ENCODE peak calls at places on chromosome X, in seven cellular contexts. X is cardiac muscle cell, W is lower lobe of right lung, V is psoas muscle, Q is hepatocyte, J is astrocyte, L is K562. E is an unnamed sample. For H3K4me1 and H3K36me3, the result is how much of the 10 kb centered on the place peaks cover.

GRCh38 chrX:115949900-115950822 is 220.4 kb upstream of the AGTR2 start:
- DNase-seq in L (no peak), W (no peak), J (no peak), X (no peak), Q (no peak), V (peak), E (peak)

GRCh38 chrX:134374294-134374693 is 85.7 kb upstream of the HPRT1 start:
- DNase-seq in Q (no peak), J (peak), X (peak), V (no peak), W (no peak), L (no peak), E (no peak)

GRCh38 chrX:1581132-1581531 is 10.3 kb upstream of the AKAP17A start:
- DNase-seq in J (no peak), L (peak), V (no peak), Q (no peak), X (peak), W (no peak), E (peak)

GRCh38 chrX:53288173-53288572 is 6.8 kb upstream of the IQSEC2 start:
- DNase-seq in L (peak), X (peak), Q (no peak), J (no peak), W (peak), V (peak), E (peak)

GRCh38 chrX:154526901-154527675 is 11.1 kb upstream of the FAM3A start:
- DNase-seq in J (peak), X (peak), V (peak), L (peak), Q (peak), W (peak), E (peak)

GRCh38 chrX:105567046-105567445 is 255.3 kb upstream of the NRK start:
- DNase-seq in J (no peak), Q (no peak), L (no peak), V (no peak), W (no peak), X (no peak), E (no peak)

GRCh38 chrX:17542123-17542522 is 167.1 kb downstream of the NHS start:
- DNase-seq in Q (no peak), L (no peak), V (no peak), X (no peak), W (no peak), J (no peak), E (no peak)

GRCh38 chrX:29187264-29187663 is 600.0 kb downstream of the IL1RAPL1 start:
- DNase-seq in W (no peak), X (no peak), J (no peak), L (no peak), V (no peak), Q (no peak), E (no peak)

GRCh38 chrX:30864383-30864785 is 24.7 kb downstream of the TAB3 start:
- DNase-seq in V (no peak), X (peak), J (no peak), Q (no peak), L (no peak), W (no peak), E (no peak)

GRCh38 chrX:154046262-154046771 is 26.6 kb upstream of the IRAK1 start:
- DNase-seq in J (peak), W (no peak), X (peak), V (no peak), Q (peak), L (no peak), E (peak)

GRCh38 chrX:82775426-82775825 is 732.7 kb upstream of the POU3F4 start:
- DNase-seq in V (no peak), L (no peak), W (no peak), X (no peak), J (no peak), Q (no peak), E (no peak)

GRCh38 chrX:68631331-68631730 is 16.1 kb upstream of the STARD8 start:
- DNase-seq in V (no peak), J (no peak), W (no peak), Q (no peak), X (no peak), L (no peak), E (no peak)

GRCh38 chrX:135596495-135596894 is 76.0 kb downstream of the INTS6L start:
- DNase-seq in X (peak), Q (peak), J (no peak), V (no peak), W (peak), L (peak), E (peak)

GRCh38 chrX:18970465-18970864 is 13.4 kb downstream of the PHKA2 start:
- DNase-seq in W (no peak), V (no peak), Q (no peak), X (no peak), L (no peak), J (no peak), E (no peak)

GRCh38 chrX:85140963-85141362 is 102.6 kb downstream of the SATL1 start:
- DNase-seq in L (no peak), Q (no peak), W (no peak), V (no peak), J (no peak), X (no peak), E (no peak)

GRCh38 chrX:28997716-28998115 is 410.5 kb downstream of the IL1RAPL1 start:
- DNase-seq in L (no peak), J (peak), X (peak), W (no peak), Q (no peak), V (no peak), E (no peak)

GRCh38 chrX:143571521-143571920 is 54.2 kb upstream of the SPANXN3 start:
- DNase-seq in Q (no peak), X (peak), L (no peak), J (no peak), V (no peak), W (no peak), E (no peak)

GRCh38 chrX:72620550-72621145 is 48.0 kb upstream of the HDAC8 start:
- DNase-seq in W (peak), J (peak), Q (peak), V (peak), L (peak), X (peak), E (no peak)

GRCh38 chrX:153179131-153179530 is at the start of gene MAGEA1:
- DNase-seq in J (no peak), V (no peak), Q (no peak), W (no peak), L (peak), X (no peak), E (no peak)

GRCh38 chrX:109902665-109903064 is 100.2 kb upstream of the TMEM164 start:
- DNase-seq in L (no peak), V (no peak), X (peak), Q (no peak), W (no peak), J (peak), E (no peak)

GRCh38 chrX:119981286-119982070 is 37.9 kb upstream of the NKAP start:
- DNase-seq in V (no peak), W (no peak), Q (peak), L (peak), X (peak), J (no peak), E (peak)

GRCh38 chrX:109826954-109827708 is 94.1 kb upstream of the ACSL4 start:
- DNase-seq in W (no peak), L (no peak), J (peak), V (no peak), X (peak), Q (peak), E (no peak)

GRCh38 chrX:50770702-50771101 is 43.3 kb downstream of the SHROOM4 start:
- DNase-seq in X (peak), L (no peak), Q (peak), V (no peak), W (peak), J (peak), E (no peak)

GRCh38 chrX:132086717-132087116 is 41.1 kb downstream of the FRMD7 start:
- DNase-seq in V (no peak), L (no peak), X (no peak), J (peak), W (no peak), Q (no peak), E (no peak)

GRCh38 chrX:41468647-41469323 is 21.6 kb downstream of the NYX start:
- DNase-seq in X (peak), W (no peak), V (peak), Q (no peak), J (peak), L (no peak), E (no peak)

GRCh38 chrX:31099536-31100090 is 27.8 kb upstream of the FTHL17 start:
- DNase-seq in X (no peak), Q (no peak), V (no peak), L (no peak), W (no peak), J (no peak), E (no peak)

GRCh38 chrX:109629310-109629709 is 4.3 kb upstream of the KCNE5 start:
- DNase-seq in J (no peak), W (no peak), X (peak), V (no peak), Q (peak), L (no peak), E (peak)

GRCh38 chrX:136694491-136695087 is 46.6 kb downstream of the CD40LG start:
- DNase-seq in Q (peak), L (peak), J (peak), W (no peak), V (no peak), X (peak), E (peak)

GRCh38 chrX:80004458-80004857 is 10.1 kb upstream of the TBX22 start:
- DNase-seq in V (no peak), X (no peak), W (no peak), J (no peak), L (no peak), Q (no peak), E (no peak)

GRCh38 chrX:126770179-126770578 is 49.4 kb upstream of the PRR32 start:
- DNase-seq in J (no peak), Q (peak), X (no peak), W (no peak), L (peak), V (no peak), E (no peak)

DNA sequence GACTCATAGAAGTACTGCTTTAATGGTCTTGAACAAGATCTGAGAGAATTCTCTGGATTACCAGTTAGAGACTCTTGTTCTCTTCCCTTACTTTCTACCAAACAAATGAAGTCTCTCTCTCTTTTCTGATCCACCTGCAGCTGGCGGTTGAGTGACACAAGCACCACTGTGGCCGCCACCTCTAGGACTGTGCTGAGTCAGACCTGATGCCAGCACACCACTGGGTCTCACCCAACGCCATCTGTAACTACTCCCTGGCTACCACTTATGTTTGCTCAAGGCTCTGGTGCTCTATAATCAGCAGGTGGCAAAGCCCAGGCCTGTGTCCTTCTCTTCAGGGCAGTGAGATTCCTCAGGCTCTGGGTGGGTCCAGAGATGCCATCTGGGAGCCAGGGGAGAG is 1173.5 kb downstream of the RPA4 start:
- DNase-seq in L (no peak), Q (no peak), W (no peak), X (no peak), V (no peak), J (no peak), E (no peak)
- H3K4me1 ChIP-seq in L (under half), Q (under half), W (under half), X (under half), V (under half), J (under half), E (under half)

GRCh38 chrX:131068945-131069719 is 11.0 kb downstream of the ARHGAP36 start:
- DNase-seq in J (no peak), L (peak), X (peak), W (no peak), Q (peak), V (no peak), E (peak)

GRCh38 chrX:131067216-131067615 is 9.1 kb downstream of the ARHGAP36 start:
- DNase-seq in W (no peak), X (no peak), L (no peak), J (no peak), Q (no peak), V (no peak), E (no peak)

GRCh38 chrX:131066237-131066636 is 8.1 kb downstream of the ARHGAP36 start:
- DNase-seq in V (no peak), W (no peak), X (no peak), J (no peak), Q (no peak), L (no peak), E (no peak)

GRCh38 chrX:131063613-131064012 is 5.5 kb downstream of the ARHGAP36 start:
- DNase-seq in L (peak), J (no peak), Q (no peak), X (no peak), W (no peak), V (no peak), E (no peak)

GRCh38 chrX:131067846-131068745 is 9.9 kb downstream of the ARHGAP36 start:
- DNase-seq in V (no peak), L (no peak), W (no peak), X (no peak), Q (no peak), J (no peak), E (peak)
- TF ChIP-seq CTCF in V (no peak), L (no peak), W (no peak), X (no peak), Q (no peak), J (no peak), E (no peak)

DNA sequence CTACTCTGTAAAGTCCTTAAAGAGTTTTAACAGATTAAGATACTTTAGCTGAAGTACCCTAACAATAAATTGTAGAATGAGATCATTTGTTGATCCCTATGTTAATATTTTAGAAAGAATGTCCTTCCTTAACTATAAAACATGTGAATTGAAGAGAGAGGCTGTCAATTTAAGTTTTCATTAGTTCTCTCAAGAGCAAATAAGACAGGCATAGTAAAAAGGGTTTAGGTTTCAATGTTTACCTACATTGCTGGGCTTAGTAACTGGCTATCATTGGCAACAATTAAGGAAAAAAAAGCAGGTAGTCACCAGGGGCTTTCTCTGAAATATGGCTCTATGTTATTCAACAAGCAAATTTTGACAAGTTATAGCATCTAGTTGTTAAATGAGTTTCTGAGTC is 91.5 kb downstream of the ATRX start:
- DNase-seq in J (no peak), X (no peak), Q (no peak), W (no peak), V (no peak), L (no peak), E (no peak)
- H3K36me3 ChIP-seq in J (under half), X (under half), Q (under half), W (under half), V (under half), L (under half), E (under half)

GRCh38 chrX:9906919-9907318 is 60.2 kb upstream of the CLDN34 start:
- DNase-seq in V (no peak), W (no peak), L (no peak), Q (peak), J (peak), X (no peak), E (no peak)
- H3K4me1 ChIP-seq in V (under half), W (under half), L (under half), Q (under half), J (under half), X (under half), E (under half)

GRCh38 chrX:22628275-22628674 is 355.6 kb downstream of the CBLL2 start:
- DNase-seq in X (no peak), V (no peak), W (no peak), Q (no peak), L (no peak), J (no peak), E (no peak)

GRCh38 chrX:22629105-22629725 is 356.5 kb downstream of the CBLL2 start:
- DNase-seq in Q (no peak), X (peak), J (peak), L (no peak), W (no peak), V (no peak), E (peak)

GRCh38 chrX:22627576-22627975 is 354.9 kb downstream of the CBLL2 start:
- DNase-seq in J (no peak), X (no peak), W (no peak), Q (no peak), V (no peak), L (no peak), E (no peak)
- TF ChIP-seq CTCF in J (no peak), X (no peak), W (no peak), Q (no peak), V (no peak), L (no peak), E (no peak)

GRCh38 chrX:40074080-40074958 is 23.4 kb downstream of the BCOR start:
- DNase-seq in V (no peak), Q (no peak), L (no peak), J (no peak), X (no peak), W (no peak), E (no peak)

GRCh38 chrX:40074959-40075332 is 22.8 kb downstream of the BCOR start:
- DNase-seq in L (no peak), Q (no peak), W (no peak), V (no peak), J (no peak), X (no peak), E (no peak)

GRCh38 chrX:40073439-40074054 is 24.2 kb downstream of the BCOR start:
- DNase-seq in V (peak), X (no peak), L (no peak), Q (no peak), W (no peak), J (no peak), E (no peak)

GRCh38 chrX:40068048-40068447 is 29.7 kb downstream of the BCOR start:
- DNase-seq in J (no peak), X (peak), W (no peak), Q (no peak), V (no peak), L (no peak), E (no peak)

GRCh38 chrX:40072246-40072645 is 25.5 kb downstream of the BCOR start:
- DNase-seq in Q (no peak), L (no peak), X (no peak), V (no peak), W (no peak), J (no peak), E (no peak)
- H3K36me3 ChIP-seq in Q (under half), L (half or more), X (half or more), V (half or more), W (half or more), J (under half), E (half or more)

DNA sequence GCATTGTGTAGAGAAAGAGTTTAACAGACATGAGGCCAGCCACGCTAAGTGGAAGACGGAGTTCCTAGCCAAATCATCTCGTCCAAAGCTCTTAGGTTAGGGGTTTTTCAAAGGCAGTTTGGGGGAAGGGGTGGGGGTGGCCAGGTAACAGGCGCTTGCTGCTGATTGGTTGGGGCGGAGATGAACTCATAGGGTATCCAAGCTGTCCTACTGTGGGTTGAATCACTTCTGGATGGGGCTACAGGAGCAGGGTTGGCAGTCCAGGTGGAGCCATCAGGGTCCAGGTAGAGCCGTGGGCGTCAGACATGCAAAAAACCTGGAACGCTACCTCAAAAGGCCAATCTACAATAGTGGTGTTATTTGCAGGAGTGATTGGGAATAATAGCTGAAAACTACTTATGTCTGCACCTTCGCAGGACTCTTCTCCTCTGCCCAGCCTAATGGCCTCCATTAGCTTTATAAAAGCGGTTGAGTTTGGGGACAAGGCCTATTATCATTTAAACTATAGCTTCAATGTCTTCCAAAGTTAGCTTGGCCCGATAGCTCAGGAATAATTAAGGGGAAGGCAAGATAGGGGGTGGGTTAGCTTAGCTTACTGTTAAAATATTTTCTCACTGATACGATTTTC is 579.6 kb downstream of the NLGN4X start:
- DNase-seq in X (no peak), J (no peak), V (no peak), L (no peak), W (no peak), Q (no peak), E (no peak)
- H3K4me1 ChIP-seq in X (under half), J (under half), V (under half), L (under half), W (under half), Q (under half), E (under half)

E was measured in BE2C.